ENCODE peak calls at places on chromosomes 5 and 9, in four cellular contexts. Z is H1, B is HepG2, G is K562. F is an unnamed sample.

GRCh38 chr9:21560281-21560745 is 78.2 kb upstream of the IFNE start:
- DNase-seq in Z (no peak), B (no peak), G (no peak), F (no peak)

GRCh38 chr5:40652441-40653220 is 27.1 kb upstream of the PTGER4 start:
- DNase-seq in Z (no peak), B (no peak), G (no peak), F (no peak)

GRCh38 chr9:21031818-21032203 is 371 bp upstream of the HACD4 start:
- DNase-seq in Z (no peak), B (no peak), G (no peak), F (no peak)

GRCh38 chr9:93267681-93268505 is 84.0 kb downstream of the WNK2 start:
- DNase-seq in Z (no peak), B (no peak), G (no peak), F (no peak)

GRCh38 chr5:9646843-9647242 is 16.7 kb upstream of the TAS2R1 start:
- DNase-seq in Z (no peak), B (no peak), G (no peak), F (no peak)

GRCh38 chr9:133406480-133407307 is 11.1 kb downstream of the REXO4 start:
- DNase-seq in Z (peak; percentile 89), B (peak; percentile 52), G (peak; percentile 71), F (no peak)

GRCh38 chr5:126070481-126070880 is 352.7 kb upstream of the GRAMD2B start:
- DNase-seq in Z (no peak), B (no peak), G (no peak), F (no peak)

GRCh38 chr5:159332800-159333563 is 2.7 kb upstream of the IL12B start:
- DNase-seq in Z (no peak), B (no peak), G (no peak), F (no peak)

GRCh38 chr5:151121095-151121494 is 36.5 kb downstream of the ANXA6 start:
- DNase-seq in Z (no peak), B (no peak), G (no peak), F (no peak)

GRCh38 chr9:98807811-98808195 is 333 bp downstream of the GALNT12 start:
- DNase-seq in Z (no peak), B (no peak), G (no peak), F (no peak)

GRCh38 chr9:22052376-22052945 is 43.4 kb upstream of the CDKN2B start:
- DNase-seq in Z (no peak), B (peak; percentile 56), G (no peak), F (no peak)

GRCh38 chr9:13491493-13492424 is 212.3 kb upstream of the MPDZ start:
- DNase-seq in Z (peak; percentile 58), B (no peak), G (no peak), F (no peak)

GRCh38 chr9:100856238-100856637 is 172.3 kb upstream of the PLPPR1 start:
- DNase-seq in Z (no peak), B (no peak), G (no peak), F (no peak)

GRCh38 chr9:33924978-33925797 is 108.2 kb downstream of the UBE2R2 start:
- DNase-seq in Z (peak; percentile 73), B (peak; percentile 61), G (no peak), F (no peak)

GRCh38 chr9:14343948-14344547 is 30.1 kb upstream of the NFIB start:
- DNase-seq in Z (no peak), B (no peak), G (no peak), F (no peak)

GRCh38 chr9:108117775-108118174 is 628.2 kb upstream of the KLF4 start:
- DNase-seq in Z (no peak), B (no peak), G (no peak), F (no peak)

GRCh38 chr5:40240111-40240510 is 439.6 kb upstream of the PTGER4 start:
- DNase-seq in Z (no peak), B (no peak), G (no peak), F (no peak)

GRCh38 chr9:96057155-96057554 is 181.7 kb downstream of the ERCC6L2 start:
- DNase-seq in Z (no peak), B (no peak), G (no peak), F (no peak)

GRCh38 chr5:142422426-142422825 is 97.6 kb upstream of the SPRY4 start:
- DNase-seq in Z (no peak), B (no peak), G (no peak), F (no peak)

GRCh38 chr9:221989-222776 is 7.5 kb downstream of the DOCK8 start:
- DNase-seq in Z (no peak), B (peak; percentile 10), G (no peak), F (no peak)

GRCh38 chr5:149380466-149381121 is 1.5 kb upstream of the IL17B start:
- DNase-seq in Z (no peak), B (peak; percentile 74), G (no peak), F (no peak)

GRCh38 chr5:62536783-62537182 is 41.8 kb upstream of the LRRC70 start:
- DNase-seq in Z (no peak), B (no peak), G (no peak), F (no peak)

GRCh38 chr5:7391215-7391614 is 4.7 kb upstream of the ADCY2 start:
- DNase-seq in Z (no peak), B (peak; percentile 33), G (no peak), F (no peak)

GRCh38 chr9:23556459-23556858 is 269.6 kb downstream of the ELAVL2 start:
- DNase-seq in Z (no peak), B (no peak), G (no peak), F (no peak)

GRCh38 chr5:56493751-56494150 is 260.6 kb upstream of the ANKRD55 start:
- DNase-seq in Z (no peak), B (no peak), G (no peak), F (no peak)

GRCh38 chr9:34154052-34154451 is 24.8 kb upstream of the UBAP1 start:
- DNase-seq in Z (no peak), B (no peak), G (no peak), F (no peak)

GRCh38 chr9:26264709-26265601 is 586.7 kb upstream of the TUSC1 start:
- DNase-seq in Z (no peak), B (no peak), G (no peak), F (no peak)

GRCh38 chr5:1402611-1403255 is 42.5 kb downstream of the SLC6A3 start:
- DNase-seq in Z (no peak), B (no peak), G (no peak), F (no peak)

GRCh38 chr5:107669543-107670027 is 1.2 kb downstream of the EFNA5 start:
- DNase-seq in Z (peak; percentile 73), B (no peak), G (no peak), F (no peak)

GRCh38 chr5:42655982-42656660 is 100.5 kb upstream of the CCDC152 start:
- DNase-seq in Z (no peak), B (no peak), G (no peak), F (no peak)

GRCh38 chr5:137705106-137705505 is 30.8 kb downstream of the KLHL3 start:
- DNase-seq in Z (no peak), B (no peak), G (no peak), F (no peak)

DNA sequence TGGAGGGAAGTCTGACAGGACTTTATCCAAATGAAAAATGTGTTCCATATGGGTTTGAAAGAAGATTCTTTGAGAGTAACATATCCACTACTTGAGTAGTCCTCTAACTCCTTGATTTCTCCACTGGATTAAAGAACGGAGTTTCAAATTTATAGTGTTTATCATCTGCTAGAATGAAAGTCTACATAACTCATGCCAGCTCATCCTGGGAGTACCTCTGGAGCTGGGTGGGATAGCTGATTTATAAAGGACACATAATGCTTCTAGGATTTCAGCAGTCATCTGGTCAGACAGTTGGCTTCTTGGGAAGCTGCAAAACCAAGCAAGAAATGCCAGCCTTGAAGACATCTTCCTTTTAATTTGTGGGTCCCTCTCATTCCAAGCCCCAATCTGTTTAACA is 3.1 kb downstream of the GALNT10 start:
- DNase-seq in Z (no peak), B (no peak), G (no peak), F (no peak)
- TF ChIP-seq ATF2 in Z (no peak), B (no peak), G (no peak), F (no peak)

GRCh38 chr5:93583799-93584530 is 943 bp downstream of the NR2F1 start:
- DNase-seq in Z (no peak), B (peak; percentile 32), G (no peak), F (no peak)
- H3K27ac ChIP-seq in Z (no peak overlapping the region), B (peak overlapping the region; percentile 92), G (no peak overlapping the region), F (no peak overlapping the region)

GRCh38 chr9:124661184-124661755 is 109.8 kb downstream of the NR6A1 start:
- DNase-seq in Z (no peak), B (no peak), G (no peak), F (no peak)

GRCh38 chr9:124658165-124659017 is 112.7 kb downstream of the NR6A1 start:
- DNase-seq in Z (no peak), B (peak; percentile 76), G (peak; percentile 30), F (peak; percentile 93)

GRCh38 chr9:124662561-124662960 is 108.5 kb downstream of the NR6A1 start:
- DNase-seq in Z (no peak), B (no peak), G (no peak), F (no peak)

GRCh38 chr9:124659099-124659659 is 111.9 kb downstream of the NR6A1 start:
- DNase-seq in Z (no peak), B (peak; percentile 93), G (peak; percentile 83), F (peak; percentile 81)

GRCh38 chr9:124660341-124660801 is 110.7 kb downstream of the NR6A1 start:
- DNase-seq in Z (no peak), B (peak; percentile 36), G (no peak), F (peak; percentile 60)
- TF ChIP-seq ATF2 in Z (no peak), B (no peak), G (no peak), F (no peak)

GRCh38 chr9:122386316-122386872 is 15.6 kb downstream of the PTGS1 start:
- DNase-seq in Z (peak; percentile 22), B (no peak), G (no peak), F (no peak)

GRCh38 chr9:122381206-122381950 is 10.6 kb downstream of the PTGS1 start:
- DNase-seq in Z (no peak), B (no peak), G (no peak), F (no peak)

GRCh38 chr9:122387526-122387925 is 16.7 kb downstream of the PTGS1 start:
- DNase-seq in Z (peak; percentile 8), B (no peak), G (no peak), F (no peak)

GRCh38 chr9:122382901-122383850 is 12.4 kb downstream of the PTGS1 start:
- DNase-seq in Z (no peak), B (no peak), G (no peak), F (no peak)

DNA sequence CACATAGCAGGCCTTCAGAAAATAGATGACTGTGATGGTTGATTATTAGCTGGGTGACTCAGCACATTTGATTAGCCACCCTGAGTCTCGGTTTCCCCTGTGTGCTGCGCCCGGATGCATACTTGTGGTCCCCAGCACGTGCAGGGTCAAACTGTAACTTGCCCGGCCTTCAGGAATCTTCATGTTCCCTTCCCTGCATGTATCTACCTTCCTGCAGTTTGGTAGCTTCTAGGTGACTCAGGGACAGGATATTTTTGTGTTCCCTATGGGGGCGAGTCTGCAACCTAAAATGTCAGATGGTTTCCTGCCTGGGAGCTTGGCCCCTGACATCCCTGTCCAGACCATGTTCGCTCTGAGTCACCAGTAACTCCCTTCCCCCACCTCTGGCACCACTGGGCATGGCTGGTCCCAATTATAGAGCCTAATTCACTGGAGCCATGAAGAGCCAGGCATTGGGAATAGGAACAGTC is 13.2 kb downstream of the PTGS1 start:
- DNase-seq in Z (no peak), B (no peak), G (no peak), F (no peak)
- H3K27ac ChIP-seq in Z (no peak overlapping the region), B (no peak overlapping the region), G (no peak overlapping the region), F (no peak overlapping the region)

GRCh38 chr9:137406876-137407589 is 15.9 kb downstream of the EXD3 start:
- DNase-seq in Z (peak; percentile 92), B (peak; percentile 42), G (no peak), F (no peak)
- TF ChIP-seq ATF2 in Z (no peak), B (no peak), G (no peak), F (no peak)